ENCODE peak calls at places on chromosome X, in nine cellular contexts. O, S, X, H, Y, D, R, G and B are unnamed samples.

GRCh38 chrX:151384807-151385206 is 12.2 kb upstream of the VMA21 start:
- DNase-seq in O (no peak), S (no peak), X (no peak), H (no peak), Y (peak; percentile 56), D (peak; percentile 60), R (no peak), G (peak; percentile 49), B (peak; percentile 19)

GRCh38 chrX:77436271-77436670 is 10.9 kb upstream of the FGF16 start:
- DNase-seq in O (no peak), S (no peak), X (no peak), H (no peak), Y (no peak), D (no peak), R (no peak), G (no peak), B (no peak)

GRCh38 chrX:123833387-123833786 is 26.5 kb upstream of the XIAP start:
- DNase-seq in O (no peak), S (peak; percentile 50), X (peak; percentile 71), H (peak; percentile 69), Y (peak; percentile 64), D (peak; percentile 52), R (peak; percentile 76), G (no peak), B (peak; percentile 45)

GRCh38 chrX:37350034-37350365 is 836 bp downstream of the PRRG1 start:
- DNase-seq in O (no peak), S (no peak), X (no peak), H (no peak), Y (no peak), D (no peak), R (no peak), G (no peak), B (no peak)

GRCh38 chrX:53695901-53696300 is 9.4 kb upstream of the HUWE1 start:
- DNase-seq in O (no peak), S (no peak), X (no peak), H (no peak), Y (no peak), D (no peak), R (no peak), G (no peak), B (no peak)

GRCh38 chrX:78710146-78710545 is 37.4 kb upstream of the LPAR4 start:
- DNase-seq in O (no peak), S (no peak), X (no peak), H (no peak), Y (no peak), D (no peak), R (no peak), G (no peak), B (no peak)

GRCh38 chrX:13000311-13000811 is 25.5 kb downstream of the TMSB4X start:
- DNase-seq in O (no peak), S (no peak), X (no peak), H (no peak), Y (no peak), D (peak; percentile 56), R (no peak), G (no peak), B (peak; percentile 10)

GRCh38 chrX:155768036-155768769 is 112.9 kb upstream of the VAMP7 start:
- DNase-seq in O (no peak), S (no peak), X (no peak), H (no peak), Y (no peak), D (no peak), R (no peak), G (no peak), B (no peak)

GRCh38 chrX:149950681-149951080 is 12.4 kb upstream of the EOLA2 start:
- DNase-seq in O (no peak), S (peak; percentile 45), X (no peak), H (peak; percentile 14), Y (no peak), D (no peak), R (no peak), G (no peak), B (peak; percentile 16)

GRCh38 chrX:45771560-45772340 is 571.1 kb upstream of the DIPK2B start:
- DNase-seq in O (no peak), S (no peak), X (no peak), H (no peak), Y (peak; percentile 47), D (peak; percentile 50), R (peak; percentile 56), G (no peak), B (no peak)

GRCh38 chrX:68983004-68983857 is 154.4 kb downstream of the EFNB1 start:
- DNase-seq in O (peak; percentile 31), S (no peak), X (no peak), H (no peak), Y (no peak), D (no peak), R (no peak), G (no peak), B (peak; percentile 39)

GRCh38 chrX:28273751-28274150 is 292.5 kb upstream of the DCAF8L1 start:
- DNase-seq in O (no peak), S (no peak), X (no peak), H (no peak), Y (no peak), D (no peak), R (no peak), G (no peak), B (no peak)

GRCh38 chrX:150256297-150256650 is 106.8 kb upstream of the MAMLD1 start:
- DNase-seq in O (no peak), S (no peak), X (no peak), H (no peak), Y (no peak), D (no peak), R (no peak), G (no peak), B (no peak)

GRCh38 chrX:152810403-152810802 is 20.2 kb downstream of the CETN2 start:
- DNase-seq in O (no peak), S (no peak), X (no peak), H (no peak), Y (no peak), D (no peak), R (no peak), G (no peak), B (no peak)

GRCh38 chrX:429266-429825 is 42.6 kb upstream of the PPP2R3B start:
- DNase-seq in O (no peak), S (no peak), X (peak; percentile 41), H (no peak), Y (no peak), D (no peak), R (no peak), G (no peak), B (no peak)

GRCh38 chrX:53713987-53714579 is 27.6 kb upstream of the HUWE1 start:
- DNase-seq in O (no peak), S (no peak), X (no peak), H (no peak), Y (no peak), D (no peak), R (no peak), G (no peak), B (no peak)

GRCh38 chrX:83508006-83508405 is at the start of gene POU3F4:
- DNase-seq in O (no peak), S (no peak), X (peak; percentile 76), H (no peak), Y (no peak), D (no peak), R (no peak), G (no peak), B (no peak)

GRCh38 chrX:66233206-66233605 is 69.2 kb downstream of the HEPH start:
- DNase-seq in O (no peak), S (no peak), X (no peak), H (no peak), Y (no peak), D (no peak), R (no peak), G (no peak), B (no peak)

GRCh38 chrX:16185725-16186136 is 18.4 kb downstream of the MAGEB17 start:
- DNase-seq in O (no peak), S (peak; percentile 54), X (no peak), H (peak; percentile 11), Y (no peak), D (no peak), R (no peak), G (no peak), B (no peak)

GRCh38 chrX:154013001-154013421 is 6.7 kb downstream of the IRAK1 start:
- DNase-seq in O (no peak), S (no peak), X (no peak), H (no peak), Y (no peak), D (no peak), R (no peak), G (no peak), B (no peak)
- TF ChIP-seq POLR2AphosphoS5 in O (no peak), S (no peak), X (no peak), H (no peak), Y (no peak), D (no peak), R (no peak), G (no peak), B (no peak)

GRCh38 chrX:110417128-110417527 is 58.5 kb downstream of the RTL9 start:
- DNase-seq in O (no peak), S (no peak), X (no peak), H (no peak), Y (no peak), D (no peak), R (no peak), G (no peak), B (no peak)
- TF ChIP-seq POLR2AphosphoS5 in O (no peak), S (no peak), X (no peak), H (no peak), Y (no peak), D (no peak), R (no peak), G (no peak), B (no peak)

GRCh38 chrX:75522565-75523411 is at the start of gene ZDHHC15:
- DNase-seq in O (peak; percentile 64), S (no peak), X (peak; percentile 83), H (no peak), Y (peak; percentile 55), D (peak; percentile 57), R (peak; percentile 17), G (peak; percentile 57), B (peak; percentile 21)
- TF ChIP-seq POLR2AphosphoS5 in O (no peak), S (no peak), X (peak; percentile 58), H (no peak), Y (peak; percentile 24), D (peak; percentile 4), R (no peak), G (no peak), B (no peak)

GRCh38 chrX:129780441-129781105 is 824 bp downstream of the SASH3 start:
- DNase-seq in O (no peak), S (no peak), X (no peak), H (no peak), Y (no peak), D (no peak), R (no peak), G (no peak), B (no peak)

GRCh38 chrX:129779086-129779672 is 570 bp upstream of the SASH3 start:
- DNase-seq in O (no peak), S (no peak), X (no peak), H (no peak), Y (no peak), D (no peak), R (no peak), G (no peak), B (no peak)

GRCh38 chrX:129781134-129782014 is 1.6 kb downstream of the SASH3 start:
- DNase-seq in O (no peak), S (no peak), X (no peak), H (no peak), Y (peak; percentile 50), D (peak; percentile 73), R (peak; percentile 67), G (no peak), B (no peak)

GRCh38 chrX:129782015-129782495 is 2.3 kb downstream of the SASH3 start:
- DNase-seq in O (no peak), S (no peak), X (no peak), H (no peak), Y (no peak), D (no peak), R (no peak), G (no peak), B (no peak)

GRCh38 chrX:129779747-129780146 is at the start of gene SASH3:
- DNase-seq in O (no peak), S (no peak), X (peak; percentile 78), H (no peak), Y (peak; percentile 50), D (peak; percentile 84), R (peak; percentile 63), G (no peak), B (no peak)
- TF ChIP-seq POLR2AphosphoS5 in O (no peak), S (no peak), X (no peak), H (no peak), Y (no peak), D (no peak), R (peak; percentile 34), G (no peak), B (no peak)